ENCODE peak calls at places on chromosomes 6 and 20, in eight cellular contexts. One of them, this sample, is unnamed.
A peak's percentile ranks its signal among the peaks of the same experiment; 100 is the strongest.

GRCh38 chr20:53899351-53900167 is 170.8 kb downstream of the BCAS1 start:
- DNase-seq in right cardiac atrium: no peak
- DNase-seq in choroid plexus epithelial cell: no peak
- DNase-seq in NT2/D1: no peak
- DNase-seq in colonic mucosa: peak; percentile 63
- DNase-seq in GM23338: no peak
- DNase-seq in Peyer's patch: peak; percentile 82
- DNase-seq in kidney epithelial cell: peak; percentile 96
- DNase-seq in this sample: no peak

GRCh38 chr6:136991614-136992013 is 53.2 kb downstream of the IL20RA start:
- DNase-seq in kidney epithelial cell: no peak
- DNase-seq in NT2/D1: no peak
- DNase-seq in GM23338: no peak
- DNase-seq in colonic mucosa: no peak
- DNase-seq in Peyer's patch: no peak
- DNase-seq in choroid plexus epithelial cell: no peak
- DNase-seq in right cardiac atrium: no peak
- DNase-seq in this sample: no peak

GRCh38 chr6:70459235-70459634 is 45.9 kb downstream of the FAM135A start:
- DNase-seq in right cardiac atrium: no peak
- DNase-seq in NT2/D1: no peak
- DNase-seq in choroid plexus epithelial cell: no peak
- DNase-seq in kidney epithelial cell: no peak
- DNase-seq in colonic mucosa: no peak
- DNase-seq in GM23338: no peak
- DNase-seq in Peyer's patch: no peak
- DNase-seq in this sample: no peak

GRCh38 chr6:41917528-41917927 is 3.4 kb downstream of the MED20 start:
- DNase-seq in colonic mucosa: no peak
- DNase-seq in GM23338: no peak
- DNase-seq in choroid plexus epithelial cell: peak; percentile 96
- DNase-seq in right cardiac atrium: no peak
- DNase-seq in Peyer's patch: no peak
- DNase-seq in kidney epithelial cell: peak; percentile 90
- DNase-seq in NT2/D1: no peak
- DNase-seq in this sample: no peak

GRCh38 chr6:135048915-135049314 is 5.7 kb downstream of the HBS1L start:
- DNase-seq in choroid plexus epithelial cell: no peak
- DNase-seq in kidney epithelial cell: no peak
- DNase-seq in colonic mucosa: no peak
- DNase-seq in NT2/D1: no peak
- DNase-seq in GM23338: no peak
- DNase-seq in Peyer's patch: no peak
- DNase-seq in right cardiac atrium: no peak
- DNase-seq in this sample: no peak

GRCh38 chr6:82906489-82906888 is 159.2 kb downstream of the UBE3D start:
- DNase-seq in right cardiac atrium: no peak
- DNase-seq in GM23338: no peak
- DNase-seq in colonic mucosa: no peak
- DNase-seq in choroid plexus epithelial cell: peak; percentile 48
- DNase-seq in NT2/D1: no peak
- DNase-seq in kidney epithelial cell: no peak
- DNase-seq in Peyer's patch: no peak
- DNase-seq in this sample: no peak

GRCh38 chr20:7980332-7981046 is 39.1 kb downstream of the TMX4 start:
- DNase-seq in colonic mucosa: no peak
- DNase-seq in kidney epithelial cell: no peak
- DNase-seq in right cardiac atrium: no peak
- DNase-seq in choroid plexus epithelial cell: peak; percentile 82
- DNase-seq in Peyer's patch: no peak
- DNase-seq in GM23338: peak; percentile 51
- DNase-seq in NT2/D1: peak; percentile 15
- DNase-seq in this sample: no peak

GRCh38 chr20:32820000-32820697 is 395 bp downstream of the MAPRE1 start:
- DNase-seq in NT2/D1: no peak
- DNase-seq in choroid plexus epithelial cell: peak; percentile 37
- DNase-seq in Peyer's patch: peak; percentile 61
- DNase-seq in kidney epithelial cell: no peak
- DNase-seq in colonic mucosa: peak; percentile 74
- DNase-seq in GM23338: peak; percentile 96
- DNase-seq in right cardiac atrium: peak; percentile 77
- DNase-seq in this sample: no peak

GRCh38 chr6:170011233-170012142 is 260.1 kb downstream of the ERMARD start:
- DNase-seq in NT2/D1: no peak
- DNase-seq in choroid plexus epithelial cell: no peak
- DNase-seq in colonic mucosa: peak; percentile 12
- DNase-seq in Peyer's patch: no peak
- DNase-seq in right cardiac atrium: peak; percentile 83
- DNase-seq in kidney epithelial cell: no peak
- DNase-seq in GM23338: no peak
- DNase-seq in this sample: peak; percentile 71

GRCh38 chr6:16420715-16421461 is 182.5 kb downstream of the GMPR start:
- DNase-seq in GM23338: peak; percentile 10
- DNase-seq in kidney epithelial cell: no peak
- DNase-seq in choroid plexus epithelial cell: peak; percentile 77
- DNase-seq in right cardiac atrium: no peak
- DNase-seq in Peyer's patch: peak; percentile 44
- DNase-seq in colonic mucosa: no peak
- DNase-seq in NT2/D1: no peak
- DNase-seq in this sample: no peak

GRCh38 chr6:8006208-8006607 is 58.0 kb downstream of the BLOC1S5 start:
- DNase-seq in colonic mucosa: no peak
- DNase-seq in GM23338: no peak
- DNase-seq in right cardiac atrium: no peak
- DNase-seq in choroid plexus epithelial cell: peak; percentile 74
- DNase-seq in Peyer's patch: no peak
- DNase-seq in kidney epithelial cell: no peak
- DNase-seq in NT2/D1: no peak
- DNase-seq in this sample: no peak

GRCh38 chr6:27096834-27097511 is 150.5 kb upstream of the PRSS16 start:
- DNase-seq in choroid plexus epithelial cell: peak; percentile 78
- DNase-seq in NT2/D1: peak; percentile 20
- DNase-seq in kidney epithelial cell: no peak
- DNase-seq in GM23338: peak; percentile 85
- DNase-seq in right cardiac atrium: peak; percentile 28
- DNase-seq in Peyer's patch: no peak
- DNase-seq in colonic mucosa: peak; percentile 67
- DNase-seq in this sample: no peak

GRCh38 chr6:139597087-139597763 is 222.8 kb upstream of the CITED2 start:
- DNase-seq in GM23338: no peak
- DNase-seq in right cardiac atrium: no peak
- DNase-seq in NT2/D1: no peak
- DNase-seq in colonic mucosa: no peak
- DNase-seq in kidney epithelial cell: no peak
- DNase-seq in choroid plexus epithelial cell: peak; percentile 26
- DNase-seq in Peyer's patch: no peak
- DNase-seq in this sample: no peak

GRCh38 chr6:4114123-4114522 is 21.3 kb downstream of the ECI2 start:
- DNase-seq in GM23338: no peak
- DNase-seq in NT2/D1: no peak
- DNase-seq in colonic mucosa: no peak
- DNase-seq in choroid plexus epithelial cell: peak; percentile 74
- DNase-seq in Peyer's patch: no peak
- DNase-seq in right cardiac atrium: no peak
- DNase-seq in kidney epithelial cell: no peak
- DNase-seq in this sample: no peak

GRCh38 chr20:25149986-25150385 is 45.5 kb upstream of the ENTPD6 start:
- DNase-seq in Peyer's patch: no peak
- DNase-seq in GM23338: no peak
- DNase-seq in choroid plexus epithelial cell: no peak
- DNase-seq in kidney epithelial cell: no peak
- DNase-seq in colonic mucosa: no peak
- DNase-seq in NT2/D1: no peak
- DNase-seq in right cardiac atrium: no peak
- DNase-seq in this sample: no peak

GRCh38 chr6:160960067-160960466 is 31.5 kb upstream of the MAP3K4 start:
- DNase-seq in Peyer's patch: no peak
- DNase-seq in NT2/D1: no peak
- DNase-seq in right cardiac atrium: no peak
- DNase-seq in kidney epithelial cell: no peak
- DNase-seq in GM23338: no peak
- DNase-seq in choroid plexus epithelial cell: no peak
- DNase-seq in colonic mucosa: no peak
- DNase-seq in this sample: no peak

GRCh38 chr20:64212750-64213149 is 42.8 kb upstream of the PCMTD2 start:
- DNase-seq in kidney epithelial cell: no peak
- DNase-seq in GM23338: no peak
- DNase-seq in choroid plexus epithelial cell: peak; percentile 53
- DNase-seq in Peyer's patch: no peak
- DNase-seq in colonic mucosa: no peak
- DNase-seq in NT2/D1: no peak
- DNase-seq in right cardiac atrium: peak; percentile 63
- DNase-seq in this sample: no peak

GRCh38 chr6:34145161-34146020 is 496 bp downstream of the GRM4 start:
- DNase-seq in kidney epithelial cell: no peak
- DNase-seq in GM23338: peak; percentile 83
- DNase-seq in Peyer's patch: no peak
- DNase-seq in NT2/D1: no peak
- DNase-seq in colonic mucosa: no peak
- DNase-seq in right cardiac atrium: no peak
- DNase-seq in choroid plexus epithelial cell: peak; percentile 65
- DNase-seq in this sample: no peak

GRCh38 chr6:148502083-148502772 is 159.6 kb downstream of the SASH1 start:
- DNase-seq in colonic mucosa: no peak
- DNase-seq in kidney epithelial cell: no peak
- DNase-seq in GM23338: no peak
- DNase-seq in Peyer's patch: no peak
- DNase-seq in choroid plexus epithelial cell: peak; percentile 48
- DNase-seq in right cardiac atrium: peak; percentile 35
- DNase-seq in NT2/D1: no peak
- DNase-seq in this sample: no peak
- H3K4me3 ChIP-seq in colonic mucosa: no peak overlapping the region
- H3K4me3 ChIP-seq in kidney epithelial cell: no peak overlapping the region
- H3K4me3 ChIP-seq in GM23338: no peak overlapping the region
- H3K4me3 ChIP-seq in Peyer's patch: no peak overlapping the region
- H3K4me3 ChIP-seq in choroid plexus epithelial cell: no peak overlapping the region
- H3K4me3 ChIP-seq in right cardiac atrium: no peak overlapping the region
- H3K4me3 ChIP-seq in NT2/D1: no peak overlapping the region
- H3K4me3 ChIP-seq in this sample: peak overlapping the region; percentile 45

GRCh38 chr6:89927788-89928565 is 33.7 kb downstream of the GJA10 start:
- DNase-seq in GM23338: no peak
- DNase-seq in kidney epithelial cell: no peak
- DNase-seq in NT2/D1: no peak
- DNase-seq in colonic mucosa: no peak
- DNase-seq in choroid plexus epithelial cell: peak; percentile 35
- DNase-seq in right cardiac atrium: no peak
- DNase-seq in Peyer's patch: no peak
- DNase-seq in this sample: no peak

GRCh38 chr6:89932245-89932802 is 38.1 kb downstream of the GJA10 start:
- DNase-seq in right cardiac atrium: no peak
- DNase-seq in GM23338: no peak
- DNase-seq in NT2/D1: no peak
- DNase-seq in kidney epithelial cell: no peak
- DNase-seq in Peyer's patch: no peak
- DNase-seq in choroid plexus epithelial cell: no peak
- DNase-seq in colonic mucosa: no peak
- DNase-seq in this sample: no peak

GRCh38 chr6:89930789-89931188 is 36.5 kb downstream of the GJA10 start:
- DNase-seq in choroid plexus epithelial cell: no peak
- DNase-seq in right cardiac atrium: no peak
- DNase-seq in Peyer's patch: no peak
- DNase-seq in GM23338: no peak
- DNase-seq in colonic mucosa: no peak
- DNase-seq in kidney epithelial cell: no peak
- DNase-seq in NT2/D1: no peak
- DNase-seq in this sample: no peak

GRCh38 chr6:89925826-89926225 is 31.6 kb downstream of the GJA10 start:
- DNase-seq in choroid plexus epithelial cell: no peak
- DNase-seq in NT2/D1: no peak
- DNase-seq in kidney epithelial cell: no peak
- DNase-seq in Peyer's patch: no peak
- DNase-seq in right cardiac atrium: no peak
- DNase-seq in colonic mucosa: no peak
- DNase-seq in GM23338: no peak
- DNase-seq in this sample: no peak

DNA sequence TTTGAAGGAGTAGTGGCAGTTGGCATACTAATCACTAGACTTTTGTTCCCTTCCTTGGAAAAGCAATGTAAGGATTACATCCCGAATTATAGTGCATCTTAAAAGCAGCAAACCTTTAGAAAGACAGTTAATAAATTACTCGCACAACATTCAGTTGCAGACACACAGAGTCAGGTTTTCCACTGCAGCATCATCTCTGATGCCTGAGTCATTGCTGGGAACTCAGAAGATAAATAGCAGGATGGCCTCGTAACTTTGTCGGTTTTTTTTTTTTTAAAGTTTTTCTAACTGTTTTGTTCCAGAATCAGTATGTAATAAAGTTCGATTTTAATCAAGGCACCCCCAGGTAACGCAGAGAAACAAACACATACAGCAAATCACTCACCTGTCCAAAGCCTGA is 34.3 kb downstream of the GJA10 start:
- DNase-seq in kidney epithelial cell: no peak
- DNase-seq in NT2/D1: no peak
- DNase-seq in right cardiac atrium: no peak
- DNase-seq in colonic mucosa: no peak
- DNase-seq in choroid plexus epithelial cell: peak; percentile 24
- DNase-seq in Peyer's patch: no peak
- DNase-seq in GM23338: no peak
- DNase-seq in this sample: no peak
- H3K4me3 ChIP-seq in kidney epithelial cell: no peak overlapping the region
- H3K4me3 ChIP-seq in NT2/D1: no peak overlapping the region
- H3K4me3 ChIP-seq in right cardiac atrium: no peak overlapping the region
- H3K4me3 ChIP-seq in colonic mucosa: no peak overlapping the region
- H3K4me3 ChIP-seq in choroid plexus epithelial cell: no peak overlapping the region
- H3K4me3 ChIP-seq in Peyer's patch: no peak overlapping the region
- H3K4me3 ChIP-seq in GM23338: no peak overlapping the region
- H3K4me3 ChIP-seq in this sample: no peak overlapping the region

GRCh38 chr6:286681-287499 is 5.4 kb upstream of the DUSP22 start:
- DNase-seq in Peyer's patch: no peak
- DNase-seq in NT2/D1: no peak
- DNase-seq in right cardiac atrium: no peak
- DNase-seq in choroid plexus epithelial cell: no peak
- DNase-seq in GM23338: no peak
- DNase-seq in kidney epithelial cell: no peak
- DNase-seq in colonic mucosa: no peak
- DNase-seq in this sample: peak; percentile 56
- H3K4me3 ChIP-seq in Peyer's patch: no peak overlapping the region
- H3K4me3 ChIP-seq in NT2/D1: no peak overlapping the region
- H3K4me3 ChIP-seq in right cardiac atrium: no peak overlapping the region
- H3K4me3 ChIP-seq in choroid plexus epithelial cell: no peak overlapping the region
- H3K4me3 ChIP-seq in GM23338: no peak overlapping the region
- H3K4me3 ChIP-seq in kidney epithelial cell: no peak overlapping the region
- H3K4me3 ChIP-seq in colonic mucosa: no peak overlapping the region
- H3K4me3 ChIP-seq in this sample: no peak overlapping the region

DNA sequence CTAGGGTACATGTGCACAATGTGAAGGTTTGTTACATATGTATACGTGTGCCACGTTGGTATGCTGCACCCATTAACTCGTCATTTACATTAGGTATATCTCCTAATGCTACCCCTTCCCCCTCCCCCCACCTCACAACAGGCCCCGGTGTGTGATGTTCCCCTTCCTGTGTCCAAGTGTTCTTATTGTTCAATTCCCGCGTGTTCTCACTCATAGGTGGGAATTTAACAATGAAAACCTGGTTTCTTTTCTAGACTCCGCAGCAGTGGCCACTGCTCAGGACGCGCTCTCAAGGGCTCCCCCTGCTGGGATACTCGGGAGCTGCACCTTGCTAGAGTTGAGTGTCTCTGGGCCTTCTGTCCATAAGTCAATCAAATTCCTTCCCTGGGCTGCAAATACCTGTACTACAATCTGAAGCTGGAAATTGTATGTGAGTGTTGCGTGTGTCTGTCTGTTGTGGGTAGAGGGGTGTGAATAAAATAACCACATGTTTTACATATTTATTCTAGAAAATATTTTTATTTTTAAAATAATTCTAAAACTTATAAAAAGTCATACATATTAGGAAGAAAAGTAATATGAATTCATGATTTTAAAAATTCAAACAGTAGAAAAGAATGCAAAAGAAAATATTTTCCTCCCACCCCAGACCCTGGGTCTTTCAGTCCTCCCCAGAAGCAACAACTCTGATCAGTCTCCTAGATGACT is 8.2 kb upstream of the CEP250 start:
- DNase-seq in kidney epithelial cell: no peak
- DNase-seq in GM23338: peak; percentile 88
- DNase-seq in colonic mucosa: peak; percentile 96
- DNase-seq in right cardiac atrium: peak; percentile 77
- DNase-seq in Peyer's patch: peak; percentile 80
- DNase-seq in choroid plexus epithelial cell: peak; percentile 86
- DNase-seq in NT2/D1: peak; percentile 71
- DNase-seq in this sample: no peak
- H3K4me3 ChIP-seq in kidney epithelial cell: peak overlapping the region; percentile 7
- H3K4me3 ChIP-seq in GM23338: peak overlapping the region; percentile 51
- H3K4me3 ChIP-seq in colonic mucosa: peak overlapping the region; percentile 23
- H3K4me3 ChIP-seq in right cardiac atrium: peak overlapping the region; percentile 9
- H3K4me3 ChIP-seq in Peyer's patch: peak overlapping the region; percentile 44
- H3K4me3 ChIP-seq in choroid plexus epithelial cell: peak overlapping the region; percentile 41
- H3K4me3 ChIP-seq in NT2/D1: no peak overlapping the region
- H3K4me3 ChIP-seq in this sample: peak overlapping the region; percentile 68